ENCODE peak calls at places on chromosomes 4 and X, in five cellular contexts. E is A549, C is HepG2, X is K562, A is H1. S is an unnamed sample.

GRCh38 chr4:54909964-54910363 is 215.4 kb downstream of the KDR start:
- DNase-seq in E (no peak), C (no peak), X (no peak), A (no peak), S (no peak)

GRCh38 chr4:162685401-162685800 is 481.3 kb downstream of the NAF1 start:
- DNase-seq in E (no peak), C (no peak), X (no peak), A (no peak), S (no peak)

GRCh38 chr4:51843309-51844156 is 580 bp downstream of the DCUN1D4 start:
- DNase-seq in E (peak), C (peak), X (peak), A (no peak), S (no peak)

GRCh38 chr4:164442167-164442566 is 311.8 kb upstream of the SMIM31 start:
- DNase-seq in E (no peak), C (no peak), X (no peak), A (no peak), S (no peak)

GRCh38 chr4:76476606-76477005 is 41.6 kb downstream of the SHROOM3 start:
- DNase-seq in E (no peak), C (no peak), X (no peak), A (no peak), S (no peak)

GRCh38 chr4:29553842-29554241 is 1166.3 kb upstream of the PCDH7 start:
- DNase-seq in E (no peak), C (no peak), X (no peak), A (no peak), S (no peak)

GRCh38 chr4:138865765-138866164 is 149.8 kb upstream of the NOCT start:
- DNase-seq in E (no peak), C (no peak), X (no peak), A (no peak), S (no peak)

GRCh38 chr4:131430302-131430701 is 1718.8 kb upstream of the PCDH10 start:
- DNase-seq in E (peak), C (no peak), X (no peak), A (no peak), S (no peak)

GRCh38 chr4:2598661-2599654 is 62.5 kb downstream of the FAM193A start:
- DNase-seq in E (peak), C (no peak), X (no peak), A (no peak), S (peak)

GRCh38 chr4:152352215-152352614 is 183.7 kb downstream of the FBXW7 start:
- DNase-seq in E (no peak), C (no peak), X (no peak), A (no peak), S (no peak)

GRCh38 chr4:152348670-152349069 is 187.2 kb downstream of the FBXW7 start:
- DNase-seq in E (no peak), C (no peak), X (no peak), A (no peak), S (no peak)

GRCh38 chr4:152356428-152357034 is 179.4 kb downstream of the FBXW7 start:
- DNase-seq in E (no peak), C (peak), X (no peak), A (no peak), S (no peak)

GRCh38 chr4:152351080-152351479 is 184.8 kb downstream of the FBXW7 start:
- DNase-seq in E (no peak), C (no peak), X (no peak), A (no peak), S (no peak)

GRCh38 chr4:152352645-152353116 is 183.2 kb downstream of the FBXW7 start:
- DNase-seq in E (peak), C (peak), X (no peak), A (peak), S (peak)
- TF ChIP-seq KDM1A in E (no peak), C (no peak), X (no peak), A (no peak), S (no peak)

DNA sequence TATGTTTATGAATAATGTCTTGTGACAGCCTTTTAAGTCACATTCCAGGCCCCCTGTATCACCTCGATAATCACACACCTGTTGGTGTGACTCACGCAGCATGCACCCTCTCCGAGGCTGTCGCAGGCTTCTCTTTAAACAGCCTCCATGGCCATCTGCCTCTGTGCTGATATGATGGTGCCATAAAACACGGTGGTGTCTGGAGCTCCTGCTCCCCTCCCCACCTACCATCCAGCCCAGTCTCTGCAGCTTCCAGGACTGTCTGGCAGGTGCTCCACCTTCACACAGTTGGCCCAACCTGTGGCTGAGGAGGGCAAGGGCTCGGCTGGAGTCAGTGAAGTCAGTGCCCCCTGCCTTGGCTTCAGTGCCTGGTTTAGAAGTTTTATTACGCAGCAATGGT is 173.8 kb upstream of the RPL34 start:
- DNase-seq in E (no peak), C (no peak), X (no peak), A (no peak), S (no peak)
- TF ChIP-seq KDM1A in E (no peak), C (no peak), X (no peak), A (no peak), S (no peak)

GRCh38 chrX:427812-428725 is 41.4 kb upstream of the PPP2R3B start:
- DNase-seq in E (peak), C (peak), X (peak), A (peak), S (no peak)
- TF ChIP-seq KDM1A in E (no peak), C (no peak), X (no peak), A (no peak), S (no peak)

GRCh38 chr4:80532674-80533333 is 197.3 kb downstream of the CFAP299 start:
- DNase-seq in E (no peak), C (no peak), X (no peak), A (no peak), S (no peak)

GRCh38 chr4:80526697-80527096 is 191.2 kb downstream of the CFAP299 start:
- DNase-seq in E (no peak), C (no peak), X (no peak), A (no peak), S (no peak)

GRCh38 chr4:80529021-80529420 is 193.5 kb downstream of the CFAP299 start:
- DNase-seq in E (no peak), C (no peak), X (no peak), A (no peak), S (no peak)
- TF ChIP-seq KDM1A in E (no peak), C (no peak), X (no peak), A (no peak), S (no peak)

GRCh38 chr4:119833611-119834010 is 205.0 kb upstream of the PDE5A start:
- DNase-seq in E (no peak), C (no peak), X (no peak), A (no peak), S (no peak)

GRCh38 chr4:119835511-119835910 is 206.9 kb upstream of the PDE5A start:
- DNase-seq in E (no peak), C (no peak), X (no peak), A (no peak), S (no peak)

GRCh38 chr4:119832731-119833233 is 204.2 kb upstream of the PDE5A start:
- DNase-seq in E (no peak), C (no peak), X (no peak), A (no peak), S (no peak)

GRCh38 chr4:119834901-119835300 is 206.3 kb upstream of the PDE5A start:
- DNase-seq in E (no peak), C (no peak), X (no peak), A (no peak), S (no peak)
- TF ChIP-seq KDM1A in E (no peak), C (no peak), X (no peak), A (no peak), S (no peak)

GRCh38 chr4:65791807-65792308 is 121.6 kb upstream of the EPHA5 start:
- DNase-seq in E (peak), C (no peak), X (no peak), A (no peak), S (no peak)
- TF ChIP-seq KDM1A in E (no peak), C (no peak), X (no peak), A (no peak), S (no peak)

DNA sequence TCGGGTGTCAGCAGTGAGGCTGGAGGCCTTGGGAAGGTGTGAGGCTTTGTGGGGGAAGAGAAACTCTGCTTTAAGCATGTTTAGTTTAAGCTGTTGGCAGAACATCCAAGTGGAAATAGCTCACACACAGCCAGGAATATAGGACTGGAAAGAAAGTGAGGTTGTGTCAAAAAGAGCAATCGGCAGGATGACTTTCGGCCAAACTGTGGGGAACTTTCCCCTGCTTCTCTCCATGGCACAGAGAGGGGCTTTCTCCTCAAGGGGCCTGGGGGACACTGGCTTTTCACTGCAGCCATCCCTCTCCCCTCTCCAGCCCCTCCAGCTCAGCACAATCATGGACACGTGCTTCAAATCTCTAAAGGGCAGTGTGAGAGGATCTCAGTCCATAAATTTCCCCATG is 8.0 kb upstream of the CITED1 start:
- DNase-seq in E (no peak), C (no peak), X (no peak), A (no peak), S (no peak)
- TF ChIP-seq KDM1A in E (no peak), C (no peak), X (no peak), A (no peak), S (no peak)

GRCh38 chr4:62640296-62640695 is 1440.2 kb downstream of the ADGRL3 start:
- DNase-seq in E (no peak), C (no peak), X (no peak), A (no peak), S (no peak)

GRCh38 chr4:62644372-62644771 is 1444.2 kb downstream of the ADGRL3 start:
- DNase-seq in E (peak), C (peak), X (no peak), A (no peak), S (no peak)
- TF ChIP-seq KDM1A in E (no peak), C (no peak), X (no peak), A (no peak), S (no peak)

DNA sequence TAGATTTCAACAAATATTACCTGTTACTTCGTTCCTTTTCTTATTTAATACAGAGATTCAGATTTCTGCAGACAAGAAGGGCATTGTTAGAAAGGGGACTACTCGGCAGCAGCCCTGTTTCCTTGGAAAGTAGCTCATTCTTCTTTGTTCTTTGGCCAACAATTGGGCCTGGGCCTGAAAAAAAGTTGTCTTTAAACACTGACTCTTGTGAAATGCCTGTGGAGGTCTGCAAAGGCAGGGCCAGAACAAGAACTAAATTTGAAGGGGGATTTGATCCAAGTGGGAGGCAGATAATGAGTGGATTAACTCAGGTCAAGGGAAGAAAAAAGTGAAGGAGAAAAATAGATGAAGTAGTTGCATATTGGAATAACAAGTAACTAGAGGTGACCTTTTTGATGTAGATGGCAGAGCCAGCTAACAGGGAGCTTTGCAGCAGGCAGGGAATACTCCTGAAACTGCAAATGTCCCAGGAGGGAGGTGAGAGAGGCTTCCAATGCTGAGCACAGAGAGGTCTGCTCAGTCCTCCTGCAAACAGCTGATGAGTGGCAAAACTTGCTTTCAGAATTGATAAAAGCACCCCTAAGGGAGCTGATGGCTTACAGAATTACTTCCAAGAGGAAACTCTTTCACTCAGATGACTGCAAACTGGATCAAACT is 393.2 kb upstream of the HS3ST1 start:
- DNase-seq in E (no peak), C (no peak), X (no peak), A (peak), S (no peak)
- TF ChIP-seq KDM1A in E (no peak), C (no peak), X (no peak), A (no peak), S (no peak)

S was measured in GM12878.